ENCODE peak calls at places on chromosomes 11 and 22, in six cellular contexts. Z, Y, M, P, V and F are unnamed samples.

GRCh38 chr11:1005913-1006312 is 30.6 kb downstream of the MUC6 start:
- DNase-seq in V (no peak), M (peak), P (no peak), Z (no peak), Y (no peak), F (no peak)

GRCh38 chr11:71190551-71190950 is 61.8 kb downstream of the SHANK2 start:
- DNase-seq in M (no peak), Y (no peak), V (no peak), Z (no peak), P (no peak), F (no peak)

GRCh38 chr11:96207459-96208449 is 135.2 kb downstream of the MAML2 start:
- DNase-seq in Y (no peak), M (peak), P (no peak), Z (no peak), V (peak), F (no peak)

GRCh38 chr22:36611241-36611976 is 82.4 kb upstream of the EIF3D start:
- DNase-seq in Z (no peak), Y (no peak), V (no peak), P (no peak), M (no peak), F (no peak)

GRCh38 chr22:38305481-38306448 is 11.5 kb downstream of the CSNK1E start:
- DNase-seq in Y (no peak), V (no peak), P (peak), Z (peak), M (no peak), F (no peak)

GRCh38 chr11:126879516-126879915 is 121.1 kb downstream of the KIRREL3 start:
- DNase-seq in V (no peak), Y (no peak), Z (no peak), M (no peak), P (no peak), F (no peak)

GRCh38 chr11:35413568-35413967 is 5.8 kb downstream of the SLC1A2 start:
- DNase-seq in Y (no peak), M (no peak), V (no peak), Z (no peak), P (no peak), F (no peak)

GRCh38 chr22:47623740-47624103 is 861.3 kb downstream of the TBC1D22A start:
- DNase-seq in M (no peak), Z (no peak), V (no peak), P (no peak), Y (no peak), F (no peak)

GRCh38 chr11:10969387-10969786 is 111.5 kb upstream of the ZBED5 start:
- DNase-seq in P (no peak), Y (no peak), Z (no peak), V (no peak), M (no peak), F (no peak)

GRCh38 chr11:83044958-83045712 is 26.6 kb downstream of the RAB30 start:
- DNase-seq in Z (peak), M (no peak), P (no peak), Y (peak), V (no peak), F (no peak)

GRCh38 chr22:39236321-39237275 is 8.2 kb downstream of the PDGFB start:
- DNase-seq in V (no peak), P (peak), M (no peak), Y (no peak), Z (peak), F (no peak)

GRCh38 chr11:12174145-12175143 is 64.1 kb downstream of the MICAL2 start:
- DNase-seq in Z (no peak), P (peak), V (no peak), M (no peak), Y (no peak), F (no peak)

GRCh38 chr11:31968774-31969433 is 122.0 kb upstream of the RCN1 start:
- DNase-seq in M (peak), Y (no peak), V (no peak), Z (no peak), P (no peak), F (no peak)

GRCh38 chr11:31875861-31876625 is 64.9 kb upstream of the PAX6 start:
- DNase-seq in Z (no peak), V (no peak), Y (no peak), P (no peak), M (no peak), F (no peak)

GRCh38 chr22:44676441-44677298 is 25.3 kb upstream of the PRR5 start:
- DNase-seq in M (peak), Y (peak), P (no peak), V (peak), Z (peak), F (no peak)

GRCh38 chr22:20748820-20749428 is 25.0 kb upstream of the SERPIND1 start:
- DNase-seq in Z (no peak), M (no peak), P (peak), Y (no peak), V (no peak), F (no peak)

GRCh38 chr11:69339916-69340565 is 46.1 kb downstream of the MYEOV start:
- DNase-seq in P (no peak), V (no peak), M (no peak), Z (no peak), Y (no peak), F (no peak)

GRCh38 chr11:74443071-74443864 is 24.1 kb downstream of the KCNE3 start:
- DNase-seq in Z (peak), Y (peak), M (no peak), P (no peak), V (peak), F (no peak)

GRCh38 chr22:46056169-46057041 is 79.4 kb upstream of the WNT7B start:
- DNase-seq in Y (no peak), M (peak), V (no peak), P (no peak), Z (no peak), F (no peak)

GRCh38 chr11:71381781-71382505 is 66.2 kb downstream of the DHCR7 start:
- DNase-seq in Z (no peak), P (peak), M (no peak), Y (no peak), V (no peak), F (no peak)

GRCh38 chr22:25403284-25403606 is 161.2 kb upstream of the GRK3 start:
- DNase-seq in P (no peak), M (no peak), Z (peak), Y (no peak), V (no peak), F (no peak)

GRCh38 chr11:126165366-126166156 is 45.9 kb downstream of the RPUSD4 start:
- DNase-seq in P (no peak), Y (no peak), V (peak), M (no peak), Z (no peak), F (peak)

GRCh38 chr11:76735218-76735480 is 48.0 kb upstream of the TSKU start:
- DNase-seq in Y (no peak), P (no peak), M (no peak), V (no peak), Z (peak), F (no peak)

GRCh38 chr11:10076458-10077141 is 217.4 kb downstream of the SBF2 start:
- DNase-seq in Y (peak), V (peak), P (no peak), Z (peak), M (no peak), F (peak)

GRCh38 chr22:40189979-40190378 is 12.3 kb downstream of the TNRC6B start:
- DNase-seq in Y (no peak), M (no peak), P (no peak), Z (no peak), V (no peak), F (no peak)

GRCh38 chr11:122505304-122506006 is 150.1 kb upstream of the UBASH3B start:
- DNase-seq in V (peak), P (peak), M (peak), Y (peak), Z (peak), F (peak)

GRCh38 chr11:83272627-83273026 is 13.5 kb downstream of the CCDC90B start:
- DNase-seq in P (no peak), Z (no peak), Y (no peak), V (no peak), M (no peak), F (no peak)

GRCh38 chr11:85602551-85603218 is 24.5 kb downstream of the DLG2 start:
- DNase-seq in Y (no peak), P (no peak), V (no peak), Z (no peak), M (no peak), F (no peak)

GRCh38 chr22:27487600-27488450 is 313.7 kb downstream of the MN1 start:
- DNase-seq in Z (no peak), Y (peak), P (no peak), V (peak), M (no peak), F (no peak)

GRCh38 chr11:29161216-29161615 is 855.6 kb downstream of the KCNA4 start:
- DNase-seq in Y (no peak), V (no peak), Z (no peak), P (no peak), M (no peak), F (no peak)

GRCh38 chr11:75103380-75104026 is 6.8 kb upstream of the OR2AT4 start:
- DNase-seq in P (peak), M (no peak), V (no peak), Y (no peak), Z (peak), F (no peak)

GRCh38 chr11:120881591-120881990 is 142.3 kb upstream of the TBCEL start:
- DNase-seq in P (no peak), V (no peak), Z (no peak), Y (no peak), M (no peak), F (no peak)

GRCh38 chr11:76621466-76621865 is 49.1 kb downstream of the LRRC32 start:
- DNase-seq in P (no peak), Y (no peak), M (no peak), V (no peak), Z (no peak), F (no peak)

GRCh38 chr11:12213920-12214319 is 103.5 kb downstream of the MICAL2 start:
- DNase-seq in Z (no peak), V (no peak), Y (no peak), P (no peak), M (no peak), F (no peak)

GRCh38 chr11:44988981-44989635 is 38.4 kb upstream of the TP53I11 start:
- DNase-seq in Y (no peak), V (no peak), M (no peak), Z (no peak), P (no peak), F (no peak)

GRCh38 chr11:31455177-31455576 is 54.2 kb downstream of the IMMP1L start:
- DNase-seq in Z (no peak), V (no peak), P (no peak), Y (no peak), M (no peak), F (no peak)

GRCh38 chr11:46333129-46333947 is 13.9 kb upstream of the DGKZ start:
- DNase-seq in Y (no peak), P (no peak), M (peak), Z (no peak), V (no peak), F (no peak)

GRCh38 chr22:45226681-45227186 is 14.0 kb downstream of the KIAA0930 start:
- DNase-seq in P (no peak), M (no peak), Y (no peak), V (no peak), Z (no peak), F (no peak)

GRCh38 chr22:44848296-44848741 is 95.9 kb downstream of the ARHGAP8 start:
- DNase-seq in V (no peak), P (no peak), Y (no peak), M (no peak), Z (no peak), F (no peak)

GRCh38 chr11:131195801-131196517 is 174.5 kb upstream of the NTM start:
- DNase-seq in P (no peak), M (peak), Y (no peak), V (no peak), Z (no peak), F (no peak)

GRCh38 chr11:81658722-81659121 is 1074.9 kb downstream of the FAM181B start:
- DNase-seq in Z (no peak), V (peak), P (no peak), Y (peak), M (peak), F (no peak)
- TF ChIP-seq CHD2 in Z (no peak), V (no peak), P (no peak), Y (no peak), M (no peak), F (no peak)

DNA sequence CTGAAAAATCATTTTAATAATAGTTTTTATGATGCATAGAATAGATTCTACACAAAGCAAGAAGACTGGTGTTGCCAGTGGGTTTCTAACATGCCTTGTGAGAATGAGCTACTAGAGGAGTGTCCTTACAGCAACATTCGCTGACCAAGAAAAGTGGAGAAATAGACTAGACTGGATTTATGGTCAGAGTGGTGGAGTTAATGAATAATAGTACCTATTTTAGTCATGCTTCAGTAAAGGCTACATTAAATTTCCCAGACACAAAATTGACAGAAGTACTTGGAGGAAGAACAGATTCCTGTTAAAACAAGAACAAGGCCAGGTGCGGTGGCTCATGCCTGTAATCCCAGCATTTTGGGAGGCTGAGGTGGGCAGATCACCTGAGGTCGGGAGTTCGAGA is 539.2 kb downstream of the ETS1 start:
- DNase-seq in M (no peak), P (no peak), V (no peak), Z (no peak), Y (no peak), F (no peak)
- TF ChIP-seq CHD2 in M (no peak), P (no peak), V (no peak), Z (no peak), Y (no peak), F (no peak)

GRCh38 chr22:30816413-30816812 is 121.7 kb downstream of the OSBP2 start:
- DNase-seq in M (no peak), V (no peak), Z (peak), Y (no peak), P (no peak), F (no peak)
- TF ChIP-seq CHD2 in M (no peak), V (no peak), Z (no peak), Y (no peak), P (no peak), F (no peak)

DNA sequence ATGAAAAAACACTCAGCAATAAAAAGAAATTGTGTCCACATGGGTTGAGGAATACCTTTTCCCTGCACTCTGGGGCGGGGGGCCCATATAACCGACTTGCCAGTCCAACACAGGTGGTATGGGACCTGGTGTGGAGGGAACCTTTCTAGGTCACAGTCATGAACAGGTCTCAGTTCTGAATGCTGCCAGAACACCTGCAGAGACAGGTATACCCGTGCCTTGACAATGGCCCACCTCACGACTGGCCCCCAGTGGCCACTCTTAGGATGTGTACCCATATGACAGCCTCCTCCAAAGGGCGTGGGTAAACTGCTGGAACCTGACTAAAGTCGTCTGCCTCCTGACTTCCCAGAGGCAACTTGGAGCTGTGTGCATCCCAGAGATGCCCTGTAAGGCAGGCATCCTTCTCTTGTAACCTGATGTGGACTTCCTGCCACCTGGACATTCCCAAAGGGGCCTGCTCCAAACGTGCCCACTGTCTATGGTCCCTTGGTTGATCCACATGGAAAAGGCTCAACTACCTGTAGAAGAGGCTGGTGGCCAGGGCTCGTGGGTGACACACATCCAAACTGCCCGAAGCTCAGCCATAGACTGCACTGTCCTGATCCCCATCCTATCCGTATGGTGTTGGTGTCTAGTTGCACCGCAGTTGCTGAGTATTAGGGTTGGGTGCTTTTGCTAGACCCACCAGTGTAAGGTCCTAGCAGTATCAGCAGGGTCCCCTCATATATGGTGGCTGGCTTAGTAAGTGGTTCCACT is 859.3 kb downstream of the BRD1 start:
- DNase-seq in V (peak), P (no peak), Z (no peak), Y (peak), M (no peak), F (no peak)
- TF ChIP-seq CHD2 in V (no peak), P (no peak), Z (no peak), Y (no peak), M (no peak), F (no peak)

GRCh38 chr11:115616941-115617340 is 112.7 kb upstream of the CADM1 start:
- DNase-seq in V (no peak), Y (no peak), P (no peak), Z (no peak), M (no peak), F (no peak)
- TF ChIP-seq CHD2 in V (no peak), Y (no peak), P (no peak), Z (no peak), M (no peak), F (no peak)

DNA sequence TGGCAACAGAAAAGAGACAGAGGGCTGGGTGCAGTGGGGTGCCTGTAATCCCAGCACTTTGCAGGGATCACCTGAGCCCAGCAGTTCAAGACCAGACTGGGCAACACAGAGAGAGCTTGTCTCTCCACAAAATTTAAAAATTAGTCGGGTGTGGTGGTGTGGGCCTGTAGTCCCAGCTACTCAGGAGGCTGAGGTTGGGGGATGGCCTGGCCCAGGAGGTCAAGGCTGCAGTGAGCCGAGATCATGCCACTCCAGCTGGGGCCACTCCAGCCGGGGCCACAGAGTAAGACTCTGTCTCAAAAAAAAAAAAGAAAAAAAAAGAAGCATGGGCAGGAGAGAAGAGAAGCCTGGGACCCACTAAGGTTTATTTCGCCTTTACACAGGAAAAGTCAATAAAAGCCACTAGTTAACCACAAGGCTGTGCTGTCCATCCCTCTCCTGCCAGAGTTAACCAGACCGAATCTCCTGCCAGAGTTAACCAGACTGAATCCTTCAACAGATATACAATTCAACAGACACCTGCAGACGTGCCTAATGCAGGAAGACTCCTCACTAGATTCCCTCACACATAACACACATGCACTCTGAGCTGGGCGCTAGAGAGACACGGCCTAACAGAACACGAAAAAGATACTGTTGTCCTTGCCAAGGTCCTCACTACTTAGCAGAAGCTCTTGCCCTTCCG is 29.8 kb downstream of the MICAL3 start:
- DNase-seq in Z (no peak), V (no peak), M (no peak), Y (no peak), P (no peak), F (no peak)
- TF ChIP-seq CHD2 in Z (no peak), V (no peak), M (no peak), Y (no peak), P (no peak), F (no peak)

DNA sequence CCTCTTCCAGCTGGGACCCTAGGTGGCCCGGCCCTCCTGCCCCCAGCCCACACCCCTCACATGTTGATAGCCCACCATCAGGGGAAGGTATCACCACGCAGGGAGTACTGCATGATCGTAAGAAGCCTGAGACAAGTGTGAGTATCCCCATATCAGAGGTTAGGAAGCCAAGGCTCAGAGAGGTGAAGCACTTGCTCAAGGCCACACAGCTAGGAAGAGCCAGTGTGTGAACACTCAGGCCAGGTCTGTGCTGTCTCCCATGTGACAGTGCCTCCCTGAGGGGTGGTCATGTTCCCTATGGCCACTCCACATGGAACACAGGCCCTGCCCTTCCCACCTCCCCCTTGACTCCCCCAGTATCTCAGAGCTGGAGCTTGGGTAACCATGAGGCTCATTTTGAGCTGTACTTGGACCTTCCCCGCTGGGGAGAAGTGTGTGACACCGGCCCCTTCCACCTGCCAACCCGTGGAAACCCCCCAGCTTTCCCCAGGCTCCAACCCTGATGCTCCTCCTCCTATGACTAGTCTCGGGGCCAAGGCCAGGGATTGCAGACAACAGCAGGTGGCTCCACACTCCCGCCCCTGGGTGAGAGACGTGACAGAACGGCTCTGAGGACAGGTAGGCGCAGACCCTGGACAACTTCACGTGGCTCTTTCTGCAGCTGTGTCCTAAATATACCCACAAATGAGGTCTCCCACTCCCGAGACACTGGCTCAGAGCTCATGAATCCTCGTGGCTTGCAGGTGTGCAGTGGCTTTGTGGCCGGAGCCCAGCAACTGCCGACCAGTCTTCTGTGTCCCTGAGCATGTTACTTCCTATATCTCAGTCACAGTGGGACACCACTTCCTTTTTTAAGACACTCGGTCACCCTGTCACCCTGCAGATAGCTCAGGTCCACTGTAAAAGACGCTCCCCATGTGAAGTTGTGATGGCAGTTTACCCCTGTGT is 55.3 kb downstream of the NECTIN1 start:
- DNase-seq in Y (no peak), V (no peak), M (no peak), Z (peak), P (peak), F (no peak)
- TF ChIP-seq CHD2 in Y (no peak), V (no peak), M (no peak), Z (no peak), P (peak), F (no peak)

GRCh38 chr11:64850979-64851567 is 6.6 kb upstream of the CDC42BPG start:
- DNase-seq in Y (no peak), M (no peak), P (peak), Z (peak), V (no peak), F (no peak)
- TF ChIP-seq CHD2 in Y (no peak), M (no peak), P (peak), Z (no peak), V (no peak), F (no peak)